ENCODE peak calls at places on chromosomes 3 and 15, in seven cellular contexts. One of them, this sample, is unnamed.

GRCh38 chr3:191290311-191291025 is 38.7 kb upstream of the CCDC50 start:
- DNase-seq in ELR: no peak
- DNase-seq in NT2/D1: no peak
- DNase-seq in EH: peak
- DNase-seq in NCI-H774: no peak
- DNase-seq in AG10803: peak
- DNase-seq in GM04504: peak
- DNase-seq in this sample: peak

GRCh38 chr3:150490212-150490611 is 56.1 kb downstream of the SERP1 start:
- DNase-seq in ELR: no peak
- DNase-seq in NT2/D1: no peak
- DNase-seq in EH: no peak
- DNase-seq in NCI-H774: no peak
- DNase-seq in AG10803: no peak
- DNase-seq in GM04504: no peak
- DNase-seq in this sample: no peak

GRCh38 chr15:48866141-48866563 is 11.8 kb upstream of the EID1 start:
- DNase-seq in ELR: peak
- DNase-seq in NT2/D1: no peak
- DNase-seq in EH: peak
- DNase-seq in NCI-H774: no peak
- DNase-seq in AG10803: peak
- DNase-seq in GM04504: peak
- DNase-seq in this sample: peak

GRCh38 chr3:186198442-186198841 is 89.6 kb upstream of the ETV5 start:
- DNase-seq in ELR: no peak
- DNase-seq in NT2/D1: no peak
- DNase-seq in EH: no peak
- DNase-seq in NCI-H774: no peak
- DNase-seq in AG10803: no peak
- DNase-seq in GM04504: no peak
- DNase-seq in this sample: no peak

GRCh38 chr3:7562892-7563291 is 702.0 kb downstream of the GRM7 start:
- DNase-seq in ELR: no peak
- DNase-seq in NT2/D1: no peak
- DNase-seq in EH: no peak
- DNase-seq in NCI-H774: no peak
- DNase-seq in AG10803: no peak
- DNase-seq in GM04504: no peak
- DNase-seq in this sample: no peak

GRCh38 chr3:194058189-194058571 is 77.8 kb upstream of the HES1 start:
- DNase-seq in ELR: peak
- DNase-seq in NT2/D1: peak
- DNase-seq in EH: peak
- DNase-seq in NCI-H774: peak
- DNase-seq in AG10803: peak
- DNase-seq in GM04504: no peak
- DNase-seq in this sample: peak

GRCh38 chr3:16836505-16837237 is 48.1 kb upstream of the PLCL2 start:
- DNase-seq in ELR: no peak
- DNase-seq in NT2/D1: no peak
- DNase-seq in EH: peak
- DNase-seq in NCI-H774: no peak
- DNase-seq in AG10803: peak
- DNase-seq in GM04504: no peak
- DNase-seq in this sample: no peak

GRCh38 chr15:68578960-68579935 is at the start of gene CORO2B:
- DNase-seq in ELR: peak
- DNase-seq in NT2/D1: no peak
- DNase-seq in EH: peak
- DNase-seq in NCI-H774: no peak
- DNase-seq in AG10803: peak
- DNase-seq in GM04504: no peak
- DNase-seq in this sample: peak

GRCh38 chr15:69000725-69001503 is 13.6 kb upstream of the NOX5 start:
- DNase-seq in ELR: peak
- DNase-seq in NT2/D1: no peak
- DNase-seq in EH: no peak
- DNase-seq in NCI-H774: no peak
- DNase-seq in AG10803: no peak
- DNase-seq in GM04504: no peak
- DNase-seq in this sample: no peak

GRCh38 chr3:181176610-181177009 is 187.1 kb upstream of the DNAJC19 start:
- DNase-seq in ELR: peak
- DNase-seq in NT2/D1: peak
- DNase-seq in EH: peak
- DNase-seq in NCI-H774: peak
- DNase-seq in AG10803: peak
- DNase-seq in GM04504: no peak
- DNase-seq in this sample: peak

GRCh38 chr3:165464736-165465135 is 268.6 kb upstream of the SLITRK3 start:
- DNase-seq in ELR: peak
- DNase-seq in NT2/D1: no peak
- DNase-seq in EH: no peak
- DNase-seq in NCI-H774: no peak
- DNase-seq in AG10803: peak
- DNase-seq in GM04504: no peak
- DNase-seq in this sample: peak

GRCh38 chr3:63937661-63938651 is 25.8 kb upstream of the SCAANT1 start:
- DNase-seq in ELR: no peak
- DNase-seq in NT2/D1: no peak
- DNase-seq in EH: no peak
- DNase-seq in NCI-H774: no peak
- DNase-seq in AG10803: no peak
- DNase-seq in GM04504: no peak
- DNase-seq in this sample: no peak

GRCh38 chr3:50971487-50971924 is 296.8 kb downstream of the DOCK3 start:
- DNase-seq in ELR: peak
- DNase-seq in NT2/D1: peak
- DNase-seq in EH: peak
- DNase-seq in NCI-H774: peak
- DNase-seq in AG10803: peak
- DNase-seq in GM04504: peak
- DNase-seq in this sample: peak

GRCh38 chr15:96225642-96226259 is 104.7 kb upstream of the NR2F2 start:
- DNase-seq in ELR: no peak
- DNase-seq in NT2/D1: no peak
- DNase-seq in EH: no peak
- DNase-seq in NCI-H774: no peak
- DNase-seq in AG10803: no peak
- DNase-seq in GM04504: no peak
- DNase-seq in this sample: no peak

GRCh38 chr3:127330385-127330784 is 42.5 kb upstream of the PRR20G start:
- DNase-seq in ELR: no peak
- DNase-seq in NT2/D1: no peak
- DNase-seq in EH: no peak
- DNase-seq in NCI-H774: no peak
- DNase-seq in AG10803: no peak
- DNase-seq in GM04504: no peak
- DNase-seq in this sample: no peak

GRCh38 chr15:88341653-88342052 is 85.1 kb upstream of the NTRK3 start:
- DNase-seq in ELR: no peak
- DNase-seq in NT2/D1: no peak
- DNase-seq in EH: no peak
- DNase-seq in NCI-H774: no peak
- DNase-seq in AG10803: peak
- DNase-seq in GM04504: no peak
- DNase-seq in this sample: no peak

This sample was measured in GM23248.